ENCODE peak calls at places on chromosomes 2 and 18, in four cellular contexts. E is mesenteric fat pad, K is left colon, Z is AG09319. J is an unnamed sample.

GRCh38 chr2:42249284-42249683 is 80.1 kb downstream of the EML4 start:
- DNase-seq in E (no peak), K (no peak), Z (no peak), J (no peak)

GRCh38 chr18:8895987-8896619 is 190.7 kb downstream of the MTCL1 start:
- DNase-seq in E (no peak), K (no peak), Z (peak), J (peak)

GRCh38 chr2:173692068-173692467 is 273.1 kb downstream of the SP3 start:
- DNase-seq in E (no peak), K (no peak), Z (no peak), J (no peak)

GRCh38 chr2:177998006-177998405 is 74.6 kb downstream of the PDE11A start:
- DNase-seq in E (no peak), K (no peak), Z (no peak), J (peak)

GRCh38 chr2:219783551-219783950 is 156.1 kb downstream of the SLC4A3 start:
- DNase-seq in E (no peak), K (no peak), Z (no peak), J (no peak)

GRCh38 chr18:76882186-76882585 is 59.8 kb downstream of the ZNF236 start:
- DNase-seq in E (no peak), K (no peak), Z (no peak), J (no peak)

GRCh38 chr18:34352385-34353163 is 127.9 kb upstream of the NOL4 start:
- DNase-seq in E (no peak), K (no peak), Z (no peak), J (no peak)

GRCh38 chr2:100588071-100588786 is 25.4 kb downstream of the PDCL3 start:
- DNase-seq in E (no peak), K (no peak), Z (no peak), J (no peak)

GRCh38 chr18:3305354-3305762 is 43.4 kb downstream of the MYL12B start:
- DNase-seq in E (no peak), K (no peak), Z (peak), J (peak)

GRCh38 chr18:41530959-41531358 is 424.1 kb upstream of the PIK3C3 start:
- DNase-seq in E (no peak), K (no peak), Z (no peak), J (no peak)

GRCh38 chr2:113391073-113391472 is 46.4 kb upstream of the ZNG1B start:
- DNase-seq in E (no peak), K (no peak), Z (no peak), J (no peak)

GRCh38 chr2:108403494-108403893 is 25.7 kb downstream of the SULT1C4 start:
- DNase-seq in E (no peak), K (no peak), Z (peak), J (peak)

GRCh38 chr2:1049691-1050090 is 99.0 kb downstream of the SNTG2 start:
- DNase-seq in E (no peak), K (no peak), Z (no peak), J (peak)

GRCh38 chr2:218081695-218082094 is 12.6 kb downstream of the RUFY4 start:
- DNase-seq in E (peak), K (no peak), Z (peak), J (peak)

GRCh38 chr2:203209538-203209937 is 29.3 kb upstream of the CYP20A1 start:
- DNase-seq in E (no peak), K (no peak), Z (peak), J (no peak)

GRCh38 chr2:46195819-46196218 is 101.4 kb upstream of the EPAS1 start:
- DNase-seq in E (no peak), K (no peak), Z (no peak), J (no peak)

GRCh38 chr2:231621051-231621879 is 28.6 kb downstream of the TEX44 start:
- DNase-seq in E (no peak), K (no peak), Z (no peak), J (no peak)

GRCh38 chr18:5975111-5975622 is 79.8 kb upstream of the TMEM200C start:
- DNase-seq in E (no peak), K (no peak), Z (peak), J (peak)

GRCh38 chr2:135657806-135658582 is 83.7 kb upstream of the UBXN4 start:
- DNase-seq in E (no peak), K (no peak), Z (no peak), J (no peak)

GRCh38 chr2:240906141-240906910 is at the start of gene CROCC2:
- DNase-seq in E (no peak), K (no peak), Z (no peak), J (no peak)

GRCh38 chr2:40113997-40114396 is 334.9 kb upstream of the THUMPD2 start:
- DNase-seq in E (no peak), K (no peak), Z (no peak), J (no peak)

GRCh38 chr2:206296128-206296527 is 21.7 kb downstream of the ZDBF2 start:
- DNase-seq in E (no peak), K (no peak), Z (no peak), J (no peak)

GRCh38 chr18:34707670-34708069 is 2.4 kb upstream of the DTNA start:
- DNase-seq in E (no peak), K (no peak), Z (peak), J (peak)

GRCh38 chr2:111185496-111186022 is 64.8 kb downstream of the BCL2L11 start:
- DNase-seq in E (no peak), K (peak), Z (no peak), J (no peak)

GRCh38 chr2:27369471-27370025 is 590 bp downstream of the EIF2B4 start:
- DNase-seq in E (no peak), K (no peak), Z (no peak), J (no peak)

GRCh38 chr18:38690626-38691025 is 1125.0 kb upstream of the CELF4 start:
- DNase-seq in E (no peak), K (no peak), Z (no peak), J (no peak)

GRCh38 chr2:158713523-158714138 is 81.5 kb upstream of the DAPL1 start:
- DNase-seq in E (no peak), K (no peak), Z (no peak), J (no peak)

GRCh38 chr2:196186266-196186980 is 15.0 kb upstream of the STK17B start:
- DNase-seq in E (no peak), K (no peak), Z (no peak), J (no peak)

GRCh38 chr2:133862400-133862977 is 294.2 kb upstream of the NCKAP5 start:
- DNase-seq in E (no peak), K (no peak), Z (no peak), J (no peak)

GRCh38 chr18:50578651-50579050 is 18.8 kb downstream of the MAPK4 start:
- DNase-seq in E (no peak), K (no peak), Z (no peak), J (no peak)

GRCh38 chr2:232988444-232988843 is 24.6 kb downstream of the NGEF start:
- DNase-seq in E (peak), K (peak), Z (peak), J (peak)

GRCh38 chr2:41598161-41598894 is 449.5 kb upstream of the PKDCC start:
- DNase-seq in E (no peak), K (no peak), Z (no peak), J (peak)

GRCh38 chr2:203033395-203033794 is 18.7 kb downstream of the NBEAL1 start:
- DNase-seq in E (no peak), K (no peak), Z (no peak), J (no peak)

GRCh38 chr18:62928316-62928715 is 213.0 kb downstream of the PHLPP1 start:
- DNase-seq in E (no peak), K (no peak), Z (no peak), J (no peak)

GRCh38 chr2:68040078-68040477 is 22.7 kb downstream of the C1D start:
- DNase-seq in E (no peak), K (no peak), Z (no peak), J (no peak)

GRCh38 chr2:23423873-23424680 is 39.1 kb downstream of the KLHL29 start:
- DNase-seq in E (no peak), K (no peak), Z (no peak), J (no peak)